ENCODE peak calls at places on chromosomes 5 and 9, in nine cellular contexts. L is transverse colon, A is HCT116, V is suprapubic skin, U is testis, B is H54, J is HepG2, G is Peyer's patch, F is H1. N is an unnamed sample.
A peak's percentile ranks its signal among the peaks of the same experiment; 100 is the strongest.

GRCh38 chr9:105405514-105406131 is 42.2 kb upstream of the FSD1L start:
- DNase-seq in L (no peak), A (no peak), V (no peak), U (no peak), B (no peak), J (no peak), G (no peak), F (no peak), N (no peak)

GRCh38 chr9:82987370-82987769 is 75.6 kb downstream of the RASEF start:
- DNase-seq in L (peak; percentile 78), A (no peak), V (no peak), U (no peak), B (no peak), J (no peak), G (peak; percentile 69), F (no peak), N (no peak)

GRCh38 chr5:170623576-170624181 is 119.9 kb downstream of the KCNIP1 start:
- DNase-seq in L (no peak), A (peak; percentile 48), V (no peak), U (peak; percentile 74), B (peak; percentile 45), J (peak; percentile 20), G (no peak), F (peak; percentile 79), N (no peak)

GRCh38 chr5:1726956-1727355 is 72.7 kb downstream of the MRPL36 start:
- DNase-seq in L (no peak), A (no peak), V (peak; percentile 69), U (peak; percentile 7), B (no peak), J (no peak), G (no peak), F (peak; percentile 39), N (no peak)

GRCh38 chr5:82861705-82862104 is 215.5 kb downstream of the TMEM167A start:
- DNase-seq in L (no peak), A (no peak), V (no peak), U (no peak), B (no peak), J (no peak), G (no peak), F (no peak), N (no peak)

GRCh38 chr5:76717222-76718083 is 1.5 kb downstream of the F2R start:
- DNase-seq in L (no peak), A (no peak), V (no peak), U (no peak), B (no peak), J (no peak), G (no peak), F (no peak), N (no peak)

GRCh38 chr9:90802534-90802933 is 915 bp downstream of the SYK start:
- DNase-seq in L (no peak), A (no peak), V (no peak), U (no peak), B (no peak), J (no peak), G (no peak), F (no peak), N (no peak)

GRCh38 chr5:93578179-93578812 is 2.7 kb downstream of the NR2F1-AS1 start:
- DNase-seq in L (no peak), A (no peak), V (no peak), U (no peak), B (no peak), J (no peak), G (no peak), F (no peak), N (no peak)

GRCh38 chr5:117590944-117591343 is 1016.3 kb upstream of the SEMA6A start:
- DNase-seq in L (no peak), A (peak; percentile 15), V (no peak), U (no peak), B (no peak), J (peak; percentile 25), G (no peak), F (no peak), N (no peak)

GRCh38 chr5:143464723-143465490 is 61.4 kb upstream of the NR3C1 start:
- DNase-seq in L (no peak), A (no peak), V (no peak), U (no peak), B (no peak), J (no peak), G (no peak), F (no peak), N (peak; percentile 45)

GRCh38 chr5:39256472-39256871 is 37.1 kb upstream of the FYB1 start:
- DNase-seq in L (peak; percentile 16), A (no peak), V (no peak), U (no peak), B (peak; percentile 48), J (no peak), G (no peak), F (no peak), N (no peak)

GRCh38 chr5:38479315-38479904 is 77.0 kb downstream of the LIFR start:
- DNase-seq in L (no peak), A (no peak), V (no peak), U (peak; percentile 66), B (no peak), J (no peak), G (no peak), F (no peak), N (no peak)

GRCh38 chr9:35675732-35676392 is 2.1 kb downstream of the CA9 start:
- DNase-seq in L (peak; percentile 54), A (no peak), V (no peak), U (peak; percentile 57), B (no peak), J (no peak), G (peak; percentile 62), F (peak; percentile 98), N (no peak)

DNA sequence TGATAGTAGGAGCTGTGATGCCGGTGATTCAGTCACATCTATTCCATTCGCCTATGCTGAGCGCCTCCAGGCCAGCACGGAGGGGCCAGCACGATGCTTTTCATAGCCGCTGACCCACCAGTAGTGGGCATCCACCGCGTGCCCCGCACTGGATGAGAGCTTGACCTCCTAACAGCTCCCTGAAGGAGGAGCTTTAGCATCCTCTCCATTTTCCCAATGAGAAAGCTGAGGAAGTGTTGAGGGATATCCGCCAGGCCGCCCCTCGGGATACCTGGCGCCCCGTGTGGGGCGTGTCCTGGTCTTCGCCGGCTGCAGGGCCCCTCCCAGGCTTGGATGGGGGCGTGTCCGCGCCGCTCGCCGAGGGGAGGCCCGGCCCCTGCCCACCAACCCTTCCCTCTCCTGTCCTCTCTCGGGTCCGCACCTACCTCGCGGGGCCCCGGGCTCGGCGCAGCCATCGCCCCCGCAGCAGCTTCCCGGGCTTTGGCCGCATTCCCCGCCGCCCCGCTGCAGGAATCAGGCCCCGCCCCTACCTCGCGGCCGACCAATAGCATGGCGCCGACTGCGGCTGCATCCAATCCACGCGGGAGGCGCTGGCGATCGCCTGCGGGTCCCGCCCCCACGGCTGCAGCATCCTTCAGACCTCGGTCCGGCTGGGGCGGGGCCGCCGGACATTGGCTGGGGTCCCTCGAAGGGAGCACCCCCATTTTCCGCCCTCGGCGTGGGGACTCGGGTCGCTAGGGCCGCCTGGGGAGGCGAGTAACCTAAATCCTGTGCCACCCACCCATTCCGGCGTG is at the start of gene PIP5KL1:
- DNase-seq in L (peak; percentile 79), A (peak; percentile 52), V (peak; percentile 90), U (peak; percentile 88), B (peak; percentile 98), J (peak; percentile 67), G (peak; percentile 89), F (peak; percentile 97), N (peak; percentile 65)
- TF ChIP-seq POLR2A in L (no peak), A (no peak), V (no peak), U (no peak), B (peak; percentile 7), J (no peak), G (no peak), F (peak; percentile 39), N (no peak)

GRCh38 chr9:129667850-129668249 is 2.4 kb downstream of the PRRX2 start:
- DNase-seq in L (peak; percentile 22), A (no peak), V (no peak), U (no peak), B (no peak), J (no peak), G (no peak), F (no peak), N (no peak)

GRCh38 chr9:129669946-129670345 is 4.5 kb downstream of the PRRX2 start:
- DNase-seq in L (no peak), A (no peak), V (no peak), U (peak; percentile 55), B (no peak), J (no peak), G (no peak), F (no peak), N (no peak)

GRCh38 chr9:129667378-129667777 is 1.9 kb downstream of the PRRX2 start:
- DNase-seq in L (no peak), A (no peak), V (no peak), U (no peak), B (no peak), J (no peak), G (no peak), F (no peak), N (no peak)

GRCh38 chr9:129671065-129671464 is 5.6 kb downstream of the PRRX2 start:
- DNase-seq in L (no peak), A (no peak), V (no peak), U (no peak), B (no peak), J (no peak), G (no peak), F (no peak), N (no peak)

GRCh38 chr9:129669141-129669718 is 3.8 kb downstream of the PRRX2 start:
- DNase-seq in L (no peak), A (no peak), V (no peak), U (no peak), B (peak; percentile 44), J (no peak), G (no peak), F (no peak), N (no peak)
- TF ChIP-seq POLR2A in L (no peak), A (no peak), V (no peak), U (no peak), B (no peak), J (no peak), G (no peak), F (no peak), N (no peak)

DNA sequence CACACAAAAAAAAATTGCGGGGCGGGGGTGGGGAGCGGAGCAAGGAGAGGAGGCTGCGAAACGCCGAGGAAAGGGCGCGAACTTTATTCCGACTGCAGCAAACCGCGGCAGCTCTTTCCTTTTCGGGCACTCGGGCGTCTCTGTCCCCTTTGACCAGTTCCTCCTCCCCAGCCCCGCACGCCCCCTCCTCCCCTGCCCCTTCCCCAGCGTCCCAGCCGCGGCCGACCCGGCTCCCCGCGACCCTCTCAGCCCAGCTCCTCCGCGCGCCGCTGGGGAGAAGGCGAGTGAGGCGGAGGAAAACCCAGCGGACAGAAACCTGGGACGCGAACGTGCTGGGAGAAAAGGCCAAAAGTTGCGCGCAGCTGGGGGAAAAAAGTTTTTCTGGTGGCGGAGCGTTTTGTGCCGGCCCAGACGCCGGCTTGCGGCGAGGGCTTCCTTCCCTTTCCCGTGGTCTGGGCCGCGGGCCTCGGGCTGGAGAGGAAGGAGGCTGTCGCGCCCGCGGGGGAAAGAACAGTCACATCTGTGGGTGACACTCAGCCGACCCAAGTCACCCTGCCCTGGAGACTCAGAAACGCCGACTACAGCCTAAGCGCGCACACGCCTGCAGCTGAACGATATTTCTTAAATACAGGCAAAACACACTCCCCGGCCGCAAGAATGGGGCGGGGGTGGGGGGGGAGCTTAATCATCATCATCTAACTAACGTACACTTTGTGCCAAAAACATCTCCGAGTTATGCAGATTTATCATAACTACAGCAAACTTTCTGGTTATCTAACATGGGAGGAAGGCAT is 1.1 kb upstream of the BNC2 start:
- DNase-seq in L (peak; percentile 44), A (no peak), V (no peak), U (peak; percentile 59), B (peak; percentile 35), J (no peak), G (peak; percentile 69), F (peak; percentile 67), N (no peak)
- TF ChIP-seq POLR2A in L (no peak), A (no peak), V (no peak), U (no peak), B (no peak), J (no peak), G (no peak), F (peak; percentile 44), N (no peak)

GRCh38 chr9:113221800-113222481 is 597 bp downstream of the SLC31A1 start:
- DNase-seq in L (no peak), A (no peak), V (no peak), U (no peak), B (peak; percentile 8), J (peak; percentile 15), G (peak; percentile 59), F (no peak), N (no peak)
- TF ChIP-seq POLR2A in L (no peak), A (no peak), V (no peak), U (no peak), B (no peak), J (no peak), G (no peak), F (peak; percentile 3), N (no peak)

N was measured in breast epithelium.